ENCODE peak calls at places on chromosomes 3 and 15, in six cellular contexts. One of them, this sample, is unnamed. For H3K9me3, the result is how much of the 10 kb centered on the place peaks cover.

GRCh38 chr3:186432189-186432588 is 70.2 kb upstream of the DGKG start:
- DNase-seq in HCT116: no peak
- DNase-seq in CD8-positive, alpha-beta T cell: no peak
- DNase-seq in neuronal stem cell: no peak
- DNase-seq in right cardiac atrium: no peak
- DNase-seq in right atrium auricular region: no peak
- DNase-seq in this sample: no peak

GRCh38 chr3:65406470-65406869 is 632.2 kb downstream of the MAGI1 start:
- DNase-seq in HCT116: no peak
- DNase-seq in CD8-positive, alpha-beta T cell: no peak
- DNase-seq in neuronal stem cell: no peak
- DNase-seq in right cardiac atrium: no peak
- DNase-seq in right atrium auricular region: no peak
- DNase-seq in this sample: no peak

GRCh38 chr15:61081028-61081322 is 148.1 kb downstream of the RORA start:
- DNase-seq in HCT116: no peak
- DNase-seq in CD8-positive, alpha-beta T cell: no peak
- DNase-seq in neuronal stem cell: no peak
- DNase-seq in right cardiac atrium: no peak
- DNase-seq in right atrium auricular region: no peak
- DNase-seq in this sample: no peak

GRCh38 chr3:66778107-66778506 is 220.0 kb upstream of the KBTBD8 start:
- DNase-seq in HCT116: no peak
- DNase-seq in CD8-positive, alpha-beta T cell: no peak
- DNase-seq in neuronal stem cell: no peak
- DNase-seq in right cardiac atrium: no peak
- DNase-seq in right atrium auricular region: no peak
- DNase-seq in this sample: no peak

GRCh38 chr3:113532698-113533533 is 561 bp downstream of the SIDT1 start:
- DNase-seq in HCT116: no peak
- DNase-seq in CD8-positive, alpha-beta T cell: peak
- DNase-seq in neuronal stem cell: peak
- DNase-seq in right cardiac atrium: peak
- DNase-seq in right atrium auricular region: no peak
- DNase-seq in this sample: peak

GRCh38 chr3:110126065-110126464 is 788.7 kb upstream of the DPPA4 start:
- DNase-seq in HCT116: no peak
- DNase-seq in CD8-positive, alpha-beta T cell: no peak
- DNase-seq in neuronal stem cell: no peak
- DNase-seq in right cardiac atrium: no peak
- DNase-seq in right atrium auricular region: no peak
- DNase-seq in this sample: no peak

GRCh38 chr3:178203152-178203551 is 333.1 kb upstream of the KCNMB2 start:
- DNase-seq in HCT116: no peak
- DNase-seq in CD8-positive, alpha-beta T cell: no peak
- DNase-seq in neuronal stem cell: no peak
- DNase-seq in right cardiac atrium: no peak
- DNase-seq in right atrium auricular region: no peak
- DNase-seq in this sample: no peak

GRCh38 chr15:82571722-82572222 is 31.5 kb upstream of the RPS17 start:
- DNase-seq in HCT116: no peak
- DNase-seq in CD8-positive, alpha-beta T cell: no peak
- DNase-seq in neuronal stem cell: peak
- DNase-seq in right cardiac atrium: peak
- DNase-seq in right atrium auricular region: peak
- DNase-seq in this sample: peak

GRCh38 chr3:58647661-58648141 is 18.9 kb downstream of the FAM3D start:
- DNase-seq in HCT116: no peak
- DNase-seq in CD8-positive, alpha-beta T cell: no peak
- DNase-seq in neuronal stem cell: no peak
- DNase-seq in right cardiac atrium: no peak
- DNase-seq in right atrium auricular region: no peak
- DNase-seq in this sample: no peak

GRCh38 chr15:66252411-66253295 is 897 bp downstream of the MEGF11 start:
- DNase-seq in HCT116: peak
- DNase-seq in CD8-positive, alpha-beta T cell: peak
- DNase-seq in neuronal stem cell: peak
- DNase-seq in right cardiac atrium: peak
- DNase-seq in right atrium auricular region: peak
- DNase-seq in this sample: peak

GRCh38 chr15:99435138-99435695 is 130.6 kb upstream of the MEF2A start:
- DNase-seq in HCT116: no peak
- DNase-seq in CD8-positive, alpha-beta T cell: peak
- DNase-seq in neuronal stem cell: no peak
- DNase-seq in right cardiac atrium: no peak
- DNase-seq in right atrium auricular region: peak
- DNase-seq in this sample: peak

GRCh38 chr3:147002721-147003120 is 397.6 kb upstream of the PLSCR5 start:
- DNase-seq in HCT116: no peak
- DNase-seq in CD8-positive, alpha-beta T cell: no peak
- DNase-seq in neuronal stem cell: no peak
- DNase-seq in right cardiac atrium: no peak
- DNase-seq in right atrium auricular region: no peak
- DNase-seq in this sample: no peak

GRCh38 chr3:144265527-144266100 is 294.0 kb downstream of the DIPK2A start:
- DNase-seq in HCT116: no peak
- DNase-seq in CD8-positive, alpha-beta T cell: no peak
- DNase-seq in neuronal stem cell: no peak
- DNase-seq in right cardiac atrium: no peak
- DNase-seq in right atrium auricular region: no peak
- DNase-seq in this sample: no peak

GRCh38 chr3:115624029-115624645 is 827 bp downstream of the GAP43 start:
- DNase-seq in HCT116: no peak
- DNase-seq in CD8-positive, alpha-beta T cell: no peak
- DNase-seq in neuronal stem cell: no peak
- DNase-seq in right cardiac atrium: no peak
- DNase-seq in right atrium auricular region: no peak
- DNase-seq in this sample: no peak

GRCh38 chr3:177478170-177478859 is 281.0 kb upstream of the TBL1XR1 start:
- DNase-seq in HCT116: peak
- DNase-seq in CD8-positive, alpha-beta T cell: no peak
- DNase-seq in neuronal stem cell: no peak
- DNase-seq in right cardiac atrium: no peak
- DNase-seq in right atrium auricular region: peak
- DNase-seq in this sample: no peak

GRCh38 chr3:72722930-72723726 is 125.1 kb downstream of the SHQ1 start:
- DNase-seq in HCT116: no peak
- DNase-seq in CD8-positive, alpha-beta T cell: no peak
- DNase-seq in neuronal stem cell: no peak
- DNase-seq in right cardiac atrium: no peak
- DNase-seq in right atrium auricular region: no peak
- DNase-seq in this sample: no peak

GRCh38 chr3:36832406-36832805 is 68.1 kb upstream of the DCLK3 start:
- DNase-seq in HCT116: no peak
- DNase-seq in CD8-positive, alpha-beta T cell: no peak
- DNase-seq in neuronal stem cell: no peak
- DNase-seq in right cardiac atrium: no peak
- DNase-seq in right atrium auricular region: no peak
- DNase-seq in this sample: no peak

GRCh38 chr3:110077093-110077492 is 739.7 kb upstream of the DPPA4 start:
- DNase-seq in HCT116: no peak
- DNase-seq in CD8-positive, alpha-beta T cell: no peak
- DNase-seq in neuronal stem cell: no peak
- DNase-seq in right cardiac atrium: no peak
- DNase-seq in right atrium auricular region: no peak
- DNase-seq in this sample: no peak

GRCh38 chr3:45558431-45558830 is 36.1 kb upstream of the LIMD1 start:
- DNase-seq in HCT116: no peak
- DNase-seq in CD8-positive, alpha-beta T cell: no peak
- DNase-seq in neuronal stem cell: no peak
- DNase-seq in right cardiac atrium: no peak
- DNase-seq in right atrium auricular region: no peak
- DNase-seq in this sample: no peak

GRCh38 chr3:123540285-123540684 is 44.6 kb downstream of the HACD2 start:
- DNase-seq in HCT116: no peak
- DNase-seq in CD8-positive, alpha-beta T cell: no peak
- DNase-seq in neuronal stem cell: no peak
- DNase-seq in right cardiac atrium: no peak
- DNase-seq in right atrium auricular region: no peak
- DNase-seq in this sample: no peak

GRCh38 chr3:78844307-78844706 is 923.5 kb downstream of the ROBO1 start:
- DNase-seq in HCT116: no peak
- DNase-seq in CD8-positive, alpha-beta T cell: no peak
- DNase-seq in neuronal stem cell: no peak
- DNase-seq in right cardiac atrium: no peak
- DNase-seq in right atrium auricular region: no peak
- DNase-seq in this sample: no peak

GRCh38 chr3:123949606-123950005 is 11.4 kb downstream of the CCDC14 start:
- DNase-seq in HCT116: no peak
- DNase-seq in CD8-positive, alpha-beta T cell: no peak
- DNase-seq in neuronal stem cell: no peak
- DNase-seq in right cardiac atrium: no peak
- DNase-seq in right atrium auricular region: no peak
- DNase-seq in this sample: no peak

GRCh38 chr15:90097475-90097874 is 4.8 kb downstream of the IDH2 start:
- DNase-seq in HCT116: no peak
- DNase-seq in CD8-positive, alpha-beta T cell: peak
- DNase-seq in neuronal stem cell: no peak
- DNase-seq in right cardiac atrium: no peak
- DNase-seq in right atrium auricular region: no peak
- DNase-seq in this sample: no peak

GRCh38 chr15:52537459-52537858 is 8.8 kb upstream of the MYO5A start:
- DNase-seq in HCT116: no peak
- DNase-seq in CD8-positive, alpha-beta T cell: no peak
- DNase-seq in neuronal stem cell: no peak
- DNase-seq in right cardiac atrium: no peak
- DNase-seq in right atrium auricular region: no peak
- DNase-seq in this sample: no peak

GRCh38 chr3:160381470-160381869 is 17.6 kb downstream of the IFT80 start:
- DNase-seq in HCT116: no peak
- DNase-seq in CD8-positive, alpha-beta T cell: no peak
- DNase-seq in neuronal stem cell: no peak
- DNase-seq in right cardiac atrium: no peak
- DNase-seq in right atrium auricular region: no peak
- DNase-seq in this sample: no peak

GRCh38 chr15:73647259-73648026 is 14.3 kb upstream of the NPTN start:
- DNase-seq in HCT116: no peak
- DNase-seq in CD8-positive, alpha-beta T cell: no peak
- DNase-seq in neuronal stem cell: no peak
- DNase-seq in right cardiac atrium: no peak
- DNase-seq in right atrium auricular region: no peak
- DNase-seq in this sample: no peak
- H3K9me3 ChIP-seq in HCT116: under half
- H3K9me3 ChIP-seq in CD8-positive, alpha-beta T cell: under half
- H3K9me3 ChIP-seq in neuronal stem cell: under half
- H3K9me3 ChIP-seq in right cardiac atrium: under half
- H3K9me3 ChIP-seq in right atrium auricular region: under half
- H3K9me3 ChIP-seq in this sample: under half

GRCh38 chr15:27743638-27744037 is 355.5 kb downstream of the OCA2 start:
- DNase-seq in HCT116: no peak
- DNase-seq in CD8-positive, alpha-beta T cell: no peak
- DNase-seq in neuronal stem cell: no peak
- DNase-seq in right cardiac atrium: no peak
- DNase-seq in right atrium auricular region: no peak
- DNase-seq in this sample: no peak

GRCh38 chr15:27747997-27748396 is 351.1 kb downstream of the OCA2 start:
- DNase-seq in HCT116: no peak
- DNase-seq in CD8-positive, alpha-beta T cell: no peak
- DNase-seq in neuronal stem cell: no peak
- DNase-seq in right cardiac atrium: no peak
- DNase-seq in right atrium auricular region: no peak
- DNase-seq in this sample: no peak

GRCh38 chr15:27746556-27746955 is 352.6 kb downstream of the OCA2 start:
- DNase-seq in HCT116: no peak
- DNase-seq in CD8-positive, alpha-beta T cell: no peak
- DNase-seq in neuronal stem cell: no peak
- DNase-seq in right cardiac atrium: no peak
- DNase-seq in right atrium auricular region: no peak
- DNase-seq in this sample: no peak

GRCh38 chr15:27743078-27743477 is 356.0 kb downstream of the OCA2 start:
- DNase-seq in HCT116: no peak
- DNase-seq in CD8-positive, alpha-beta T cell: no peak
- DNase-seq in neuronal stem cell: no peak
- DNase-seq in right cardiac atrium: peak
- DNase-seq in right atrium auricular region: no peak
- DNase-seq in this sample: no peak

DNA sequence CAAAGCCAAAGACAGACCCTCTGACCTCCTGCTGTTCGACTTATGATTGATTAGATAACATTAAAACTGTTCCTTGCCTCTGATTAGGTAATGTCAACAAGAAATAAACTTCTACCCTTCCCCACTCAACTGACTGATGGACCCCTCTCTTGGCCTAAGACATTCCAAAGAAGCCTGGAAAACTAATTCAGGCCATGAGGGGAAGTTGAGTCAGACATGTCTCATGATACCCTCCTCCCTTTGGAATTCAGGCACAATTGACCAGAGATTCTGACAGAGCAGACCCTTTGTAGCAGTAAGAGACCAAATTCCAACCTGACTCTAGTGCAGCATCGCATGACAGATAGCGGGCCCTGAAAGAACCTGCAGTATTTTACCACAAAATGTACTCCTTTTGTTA is 354.5 kb downstream of the OCA2 start:
- DNase-seq in HCT116: no peak
- DNase-seq in CD8-positive, alpha-beta T cell: no peak
- DNase-seq in neuronal stem cell: no peak
- DNase-seq in right cardiac atrium: no peak
- DNase-seq in right atrium auricular region: no peak
- DNase-seq in this sample: no peak
- H3K9me3 ChIP-seq in HCT116: under half
- H3K9me3 ChIP-seq in CD8-positive, alpha-beta T cell: under half
- H3K9me3 ChIP-seq in neuronal stem cell: under half
- H3K9me3 ChIP-seq in right cardiac atrium: under half
- H3K9me3 ChIP-seq in right atrium auricular region: under half
- H3K9me3 ChIP-seq in this sample: under half

GRCh38 chr15:63425426-63425825 is 43.8 kb upstream of the CA12 start:
- DNase-seq in HCT116: no peak
- DNase-seq in CD8-positive, alpha-beta T cell: no peak
- DNase-seq in neuronal stem cell: no peak
- DNase-seq in right cardiac atrium: no peak
- DNase-seq in right atrium auricular region: no peak
- DNase-seq in this sample: no peak

GRCh38 chr15:63417721-63418120 is 36.1 kb upstream of the CA12 start:
- DNase-seq in HCT116: no peak
- DNase-seq in CD8-positive, alpha-beta T cell: no peak
- DNase-seq in neuronal stem cell: no peak
- DNase-seq in right cardiac atrium: no peak
- DNase-seq in right atrium auricular region: peak
- DNase-seq in this sample: no peak

GRCh38 chr15:63422891-63423290 is 41.2 kb upstream of the CA12 start:
- DNase-seq in HCT116: no peak
- DNase-seq in CD8-positive, alpha-beta T cell: no peak
- DNase-seq in neuronal stem cell: no peak
- DNase-seq in right cardiac atrium: no peak
- DNase-seq in right atrium auricular region: no peak
- DNase-seq in this sample: no peak

GRCh38 chr15:63420333-63420741 is 38.7 kb upstream of the CA12 start:
- DNase-seq in HCT116: no peak
- DNase-seq in CD8-positive, alpha-beta T cell: no peak
- DNase-seq in neuronal stem cell: no peak
- DNase-seq in right cardiac atrium: no peak
- DNase-seq in right atrium auricular region: no peak
- DNase-seq in this sample: no peak

GRCh38 chr15:63421433-63421832 is 39.8 kb upstream of the CA12 start:
- DNase-seq in HCT116: no peak
- DNase-seq in CD8-positive, alpha-beta T cell: no peak
- DNase-seq in neuronal stem cell: no peak
- DNase-seq in right cardiac atrium: no peak
- DNase-seq in right atrium auricular region: no peak
- DNase-seq in this sample: no peak
- H3K9me3 ChIP-seq in HCT116: under half
- H3K9me3 ChIP-seq in CD8-positive, alpha-beta T cell: under half
- H3K9me3 ChIP-seq in neuronal stem cell: under half
- H3K9me3 ChIP-seq in right cardiac atrium: under half
- H3K9me3 ChIP-seq in right atrium auricular region: under half
- H3K9me3 ChIP-seq in this sample: under half

GRCh38 chr3:5144316-5144994 is 22.4 kb downstream of the ARL8B start:
- DNase-seq in HCT116: no peak
- DNase-seq in CD8-positive, alpha-beta T cell: no peak
- DNase-seq in neuronal stem cell: no peak
- DNase-seq in right cardiac atrium: no peak
- DNase-seq in right atrium auricular region: no peak
- DNase-seq in this sample: no peak
- H3K9me3 ChIP-seq in HCT116: under half
- H3K9me3 ChIP-seq in CD8-positive, alpha-beta T cell: under half
- H3K9me3 ChIP-seq in neuronal stem cell: under half
- H3K9me3 ChIP-seq in right cardiac atrium: under half
- H3K9me3 ChIP-seq in right atrium auricular region: under half
- H3K9me3 ChIP-seq in this sample: under half

This sample was measured in aorta.